ENCODE peak calls at places on chromosomes 4 and X, in ten cellular contexts. I is tibial artery, S is hepatocyte, A is testis, K is right lobe of liver, F is cardiac muscle cell, N is esophagus squamous epithelium, Z is suprapubic skin, H is left ventricle myocardium inferior, P is ovary. O is an unnamed sample. For H3K4me1 and H3K36me3, the result is how much of the 10 kb centered on the place peaks cover.

GRCh38 chr4:106806158-106806797 is 229.8 kb downstream of the DKK2 start:
- DNase-seq in I (no peak), S (no peak), A (no peak), K (no peak), F (no peak), N (no peak), Z (no peak), H (no peak), P (no peak), O (no peak)

GRCh38 chrX:16748425-16748824 is 29.0 kb downstream of the SYAP1 start:
- DNase-seq in I (no peak), S (no peak), A (no peak), K (no peak), F (no peak), N (no peak), Z (no peak), H (no peak), P (no peak), O (no peak)

GRCh38 chr4:40669504-40669903 is 39.8 kb upstream of the RBM47 start:
- DNase-seq in I (no peak), S (no peak), A (no peak), K (no peak), F (no peak), N (no peak), Z (no peak), H (no peak), P (no peak), O (no peak)

GRCh38 chr4:128388352-128388630 is 100.7 kb upstream of the PGRMC2 start:
- DNase-seq in I (no peak), S (no peak), A (no peak), K (no peak), F (no peak), N (no peak), Z (no peak), H (no peak), P (no peak), O (no peak)

GRCh38 chr4:88027611-88028608 is 20.5 kb downstream of the PKD2 start:
- DNase-seq in I (no peak), S (peak), A (no peak), K (no peak), F (no peak), N (no peak), Z (no peak), H (no peak), P (no peak), O (no peak)

GRCh38 chr4:7103599-7104365 is 35.9 kb upstream of the GRPEL1 start:
- DNase-seq in I (peak), S (peak), A (no peak), K (peak), F (peak), N (no peak), Z (no peak), H (peak), P (peak), O (peak)

GRCh38 chr4:121316091-121316490 is 64.7 kb downstream of the QRFPR start:
- DNase-seq in I (no peak), S (no peak), A (no peak), K (no peak), F (no peak), N (no peak), Z (no peak), H (no peak), P (no peak), O (no peak)

GRCh38 chr4:26468977-26469376 is 21.3 kb downstream of the CCKAR start:
- DNase-seq in I (no peak), S (no peak), A (no peak), K (no peak), F (no peak), N (no peak), Z (no peak), H (no peak), P (no peak), O (no peak)

GRCh38 chrX:152907084-152907651 is 9.3 kb downstream of the ZNF185 start:
- DNase-seq in I (no peak), S (peak), A (no peak), K (no peak), F (peak), N (no peak), Z (no peak), H (no peak), P (no peak), O (no peak)

GRCh38 chrX:115592997-115593734 is 32.2 kb downstream of the PLS3 start:
- DNase-seq in I (no peak), S (peak), A (peak), K (no peak), F (peak), N (no peak), Z (no peak), H (no peak), P (no peak), O (no peak)

GRCh38 chr4:68271851-68272756 is 26.6 kb upstream of the TMPRSS11B start:
- DNase-seq in I (no peak), S (peak), A (no peak), K (no peak), F (peak), N (no peak), Z (no peak), H (no peak), P (no peak), O (no peak)

GRCh38 chrX:7787714-7788113 is 55.3 kb upstream of the VCX start:
- DNase-seq in I (no peak), S (no peak), A (no peak), K (no peak), F (no peak), N (no peak), Z (no peak), H (no peak), P (no peak), O (no peak)

GRCh38 chrX:46574337-46574940 is 874 bp downstream of the CHST7 start:
- DNase-seq in I (no peak), S (no peak), A (no peak), K (peak), F (no peak), N (no peak), Z (no peak), H (no peak), P (peak), O (peak)

GRCh38 chr4:25065901-25066610 is 35.3 kb upstream of the LGI2 start:
- DNase-seq in I (no peak), S (no peak), A (peak), K (no peak), F (no peak), N (no peak), Z (no peak), H (no peak), P (no peak), O (no peak)

GRCh38 chr4:54513741-54514140 is 144.0 kb upstream of the KIT start:
- DNase-seq in I (no peak), S (no peak), A (no peak), K (no peak), F (no peak), N (no peak), Z (no peak), H (no peak), P (no peak), O (no peak)

DNA sequence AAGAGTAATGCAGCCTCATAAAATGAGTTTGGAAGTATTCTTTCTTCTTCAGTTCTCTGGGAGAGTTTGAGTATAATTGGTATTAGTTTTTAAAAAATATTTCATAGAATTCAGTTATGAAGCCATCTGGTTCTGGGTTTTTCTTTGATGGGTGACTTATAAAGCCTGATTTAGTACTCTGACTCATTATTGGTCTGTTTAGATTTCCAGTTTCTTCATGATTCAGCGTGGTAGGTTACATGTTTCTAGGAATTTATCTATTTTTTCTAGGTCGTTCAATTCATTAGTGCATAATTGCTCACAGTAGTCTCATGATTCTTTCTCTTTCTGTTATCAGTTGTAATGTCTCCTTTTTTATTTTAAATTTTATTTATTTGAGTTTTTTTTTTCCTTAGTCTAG is 111.2 kb downstream of the CEP44 start:
- DNase-seq in I (no peak), S (no peak), A (no peak), K (no peak), F (no peak), N (no peak), Z (no peak), H (no peak), P (no peak), O (no peak)
- H3K27ac ChIP-seq in I (no peak), S (no peak), A (no peak), K (no peak), F (no peak), N (no peak), Z (no peak), H (no peak), P (no peak), O (no peak)

DNA sequence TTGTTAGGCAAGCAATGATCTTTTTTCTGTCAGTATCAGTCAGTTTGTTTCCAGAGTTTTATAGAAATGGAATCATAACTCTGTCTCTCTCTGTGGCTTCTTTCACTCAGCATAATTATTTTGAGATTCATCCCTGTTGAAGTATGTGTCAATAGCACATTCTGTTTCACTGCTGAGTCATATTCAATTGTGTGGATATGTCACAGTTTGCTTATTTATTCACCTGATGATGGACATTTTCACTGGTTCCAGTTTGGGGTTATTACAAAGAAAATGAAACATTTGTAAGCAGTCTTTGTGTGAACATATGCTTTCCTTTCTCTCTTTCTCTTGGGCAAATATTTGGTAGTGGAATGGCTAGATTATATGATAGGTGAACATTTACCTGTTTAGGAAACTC is 10.2 kb upstream of the ZNF718 start:
- DNase-seq in I (no peak), S (no peak), A (no peak), K (no peak), F (no peak), N (no peak), Z (no peak), H (no peak), P (no peak), O (no peak)
- H3K4me1 ChIP-seq in I (under half), S (under half), A (under half), K (under half), F (under half), N (under half), Z (under half), H (under half), P (under half), O (under half)

GRCh38 chrX:110985470-110985869 is 110.5 kb upstream of the PAK3 start:
- DNase-seq in I (no peak), S (no peak), A (no peak), K (no peak), F (no peak), N (no peak), Z (no peak), H (no peak), P (no peak), O (no peak)
- H3K36me3 ChIP-seq in I (under half), S (under half), A (under half), K (under half), F (under half), N (under half), Z (under half), H (under half), P (under half), O (under half)

DNA sequence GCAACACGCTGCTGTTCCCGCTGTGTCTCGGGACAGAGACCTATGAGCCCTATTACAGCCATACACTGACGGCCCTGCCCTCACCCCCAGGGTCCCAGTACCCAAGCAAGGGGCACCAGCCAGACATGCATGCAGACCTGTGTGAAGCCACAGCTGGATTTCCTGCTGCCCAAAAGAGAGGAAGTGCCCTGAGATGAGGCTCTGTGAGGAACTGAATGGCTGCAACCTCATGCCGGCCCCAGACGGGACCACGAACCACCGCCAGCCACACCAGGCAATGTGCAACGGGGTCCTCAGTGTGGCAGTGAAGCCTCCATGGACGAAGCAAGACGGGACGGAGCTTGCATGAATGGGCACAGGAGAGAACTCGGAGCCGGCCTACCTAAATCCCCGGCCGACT is 21.1 kb downstream of the CTBP1 start:
- DNase-seq in I (no peak), S (no peak), A (no peak), K (no peak), F (no peak), N (no peak), Z (no peak), H (no peak), P (no peak), O (no peak)
- H3K27ac ChIP-seq in I (no peak), S (no peak), A (no peak), K (no peak), F (no peak), N (no peak), Z (no peak), H (no peak), P (no peak), O (no peak)

GRCh38 chr4:74262522-74262921 is 45.7 kb upstream of the EPGN start:
- DNase-seq in I (no peak), S (no peak), A (no peak), K (no peak), F (no peak), N (no peak), Z (no peak), H (no peak), P (no peak), O (no peak)

GRCh38 chr4:74258949-74259348 is 49.3 kb upstream of the EPGN start:
- DNase-seq in I (no peak), S (peak), A (peak), K (no peak), F (no peak), N (no peak), Z (no peak), H (peak), P (no peak), O (no peak)
- H3K4me1 ChIP-seq in I (under half), S (under half), A (under half), K (under half), F (under half), N (under half), Z (under half), H (under half), P (under half), O (under half)

DNA sequence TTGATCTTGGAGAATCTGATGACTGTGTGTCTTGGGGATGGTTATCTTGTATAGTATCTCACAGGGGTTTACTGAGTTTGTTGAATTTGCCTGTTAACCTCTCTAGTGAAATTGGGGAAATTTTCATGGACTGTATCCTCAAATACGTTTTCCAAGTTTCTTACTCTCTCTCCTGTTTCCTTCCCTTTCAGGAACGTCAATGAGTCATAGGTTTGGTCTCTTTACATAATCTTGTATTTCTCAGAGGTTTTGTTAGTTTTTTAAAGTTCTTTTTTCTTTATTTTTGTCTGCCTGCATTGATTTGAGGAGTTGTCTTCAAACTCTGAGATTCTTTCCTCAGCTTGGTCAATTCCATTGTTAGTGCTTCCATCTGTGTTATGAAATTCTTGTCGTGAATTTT is 227.7 kb upstream of the GPRIN3 start:
- DNase-seq in I (no peak), S (no peak), A (no peak), K (no peak), F (no peak), N (no peak), Z (no peak), H (no peak), P (no peak), O (no peak)
- H3K36me3 ChIP-seq in I (under half), S (under half), A (under half), K (under half), F (under half), N (under half), Z (under half), H (under half), P (under half), O (under half)